ENCODE peak calls at places on chromosomes 1 and 21, in five cellular contexts. J is neural progenitor cell, U is B cell, D is brain microvascular endothelial cell, Z is mesothelial cell of epicardium. I is an unnamed sample.

GRCh38 chr1:235632538-235633219 is 16.9 kb downstream of the GNG4 start:
- DNase-seq in J (peak), U (no peak), D (peak), Z (no peak), I (no peak)

GRCh38 chr1:243745361-243745760 is 104.7 kb downstream of the AKT3 start:
- DNase-seq in J (no peak), U (no peak), D (peak), Z (no peak), I (no peak)

GRCh38 chr1:155729031-155729898 is 40.4 kb downstream of the DAP3 start:
- DNase-seq in J (peak), U (peak), D (peak), Z (peak), I (peak)

GRCh38 chr1:174872615-174873058 is 127.1 kb upstream of the CACYBP start:
- DNase-seq in J (no peak), U (peak), D (peak), Z (no peak), I (no peak)

GRCh38 chr1:64387382-64388066 is 82.4 kb upstream of the CACHD1 start:
- DNase-seq in J (no peak), U (no peak), D (no peak), Z (no peak), I (no peak)

GRCh38 chr1:228205526-228206436 is 2.1 kb upstream of the OBSCN start:
- DNase-seq in J (no peak), U (no peak), D (no peak), Z (no peak), I (no peak)

GRCh38 chr1:159862031-159862430 is 426 bp downstream of the VSIG8 start:
- DNase-seq in J (no peak), U (no peak), D (no peak), Z (no peak), I (no peak)

GRCh38 chr1:167312871-167313270 is 92.2 kb downstream of the POU2F1 start:
- DNase-seq in J (no peak), U (no peak), D (no peak), Z (no peak), I (no peak)

GRCh38 chr1:50416150-50416527 is 7.1 kb downstream of the DMRTA2 start:
- DNase-seq in J (peak), U (no peak), D (no peak), Z (no peak), I (no peak)

GRCh38 chr21:42193131-42193671 is 25.7 kb upstream of the ABCG1 start:
- DNase-seq in J (no peak), U (no peak), D (peak), Z (no peak), I (no peak)

GRCh38 chr1:227779021-227779441 is 36.4 kb upstream of the PRSS38 start:
- DNase-seq in J (no peak), U (no peak), D (no peak), Z (peak), I (no peak)

GRCh38 chr1:81801032-81801833 is 499 bp downstream of the ADGRL2 start:
- DNase-seq in J (peak), U (peak), D (peak), Z (peak), I (no peak)

GRCh38 chr1:69572921-69573320 is 5.2 kb downstream of the LRRC7 start:
- DNase-seq in J (no peak), U (no peak), D (no peak), Z (no peak), I (no peak)

GRCh38 chr1:94621392-94621791 is 79.8 kb upstream of the F3 start:
- DNase-seq in J (no peak), U (no peak), D (no peak), Z (peak), I (no peak)

GRCh38 chr1:37691497-37692077 is 729 bp upstream of the CDCA8 start:
- DNase-seq in J (peak), U (peak), D (peak), Z (peak), I (peak)

GRCh38 chr1:245001252-245001651 is 136.9 kb upstream of the HNRNPU start:
- DNase-seq in J (no peak), U (no peak), D (no peak), Z (no peak), I (no peak)

GRCh38 chr1:36561365-36561731 is 78.6 kb upstream of the CSF3R start:
- DNase-seq in J (no peak), U (no peak), D (no peak), Z (peak), I (no peak)

GRCh38 chr1:204673217-204673608 is 12.3 kb downstream of the LRRN2 start:
- DNase-seq in J (no peak), U (no peak), D (no peak), Z (no peak), I (no peak)

GRCh38 chr1:167599839-167600581 is 30.0 kb upstream of the RCSD1 start:
- DNase-seq in J (no peak), U (peak), D (peak), Z (no peak), I (no peak)

GRCh38 chr1:193069748-193070394 is 10.5 kb downstream of the RO60 start:
- DNase-seq in J (peak), U (peak), D (no peak), Z (no peak), I (no peak)
- TF ChIP-seq CTCF in J (peak), U (peak), D (peak), Z (peak), I (no peak)

GRCh38 chr1:187264995-187265602 is 436.4 kb downstream of the PLA2G4A start:
- DNase-seq in J (peak), U (no peak), D (peak), Z (peak), I (no peak)
- TF ChIP-seq CTCF in J (peak), U (no peak), D (peak), Z (no peak), I (no peak)

GRCh38 chr1:67556297-67556900 is 126.2 kb upstream of the SERBP1 start:
- DNase-seq in J (no peak), U (no peak), D (no peak), Z (no peak), I (no peak)

GRCh38 chr1:67555487-67556296 is 125.5 kb upstream of the SERBP1 start:
- DNase-seq in J (no peak), U (no peak), D (no peak), Z (peak), I (no peak)

GRCh38 chr1:67551375-67551774 is 121.2 kb upstream of the SERBP1 start:
- DNase-seq in J (no peak), U (no peak), D (no peak), Z (no peak), I (no peak)

GRCh38 chr1:67557731-67558448 is 127.1 kb upstream of the GADD45A start:
- DNase-seq in J (no peak), U (no peak), D (no peak), Z (no peak), I (no peak)

DNA sequence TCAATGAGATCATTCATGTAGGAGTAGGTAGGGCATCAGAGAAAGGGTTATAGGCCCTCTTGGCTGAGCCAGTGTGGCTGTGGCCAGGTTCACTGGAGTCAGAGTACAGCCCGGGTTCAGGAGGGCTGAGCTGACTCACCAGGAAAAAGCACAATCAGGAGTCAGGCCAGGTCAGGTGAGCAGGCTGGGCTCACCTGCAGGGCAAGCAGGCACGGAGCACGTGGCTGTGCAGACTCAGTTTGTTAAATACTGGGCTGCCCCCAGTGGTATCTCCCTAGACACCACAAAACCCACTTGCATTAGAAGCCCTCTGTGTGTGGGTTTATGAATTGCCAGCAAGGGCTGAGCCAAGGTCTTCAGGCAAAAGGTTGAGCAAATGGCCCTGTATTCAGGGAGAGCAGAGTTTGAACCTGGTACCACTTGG is 122.1 kb upstream of the SERBP1 start:
- DNase-seq in J (no peak), U (no peak), D (no peak), Z (no peak), I (no peak)
- TF ChIP-seq CTCF in J (no peak), U (no peak), D (peak), Z (no peak), I (no peak)

GRCh38 chr1:39507230-39507928 is 15.9 kb downstream of the BMP8A start:
- DNase-seq in J (peak), U (no peak), D (no peak), Z (no peak), I (no peak)
- TF ChIP-seq CTCF in J (peak), U (no peak), D (peak), Z (no peak), I (no peak)

DNA sequence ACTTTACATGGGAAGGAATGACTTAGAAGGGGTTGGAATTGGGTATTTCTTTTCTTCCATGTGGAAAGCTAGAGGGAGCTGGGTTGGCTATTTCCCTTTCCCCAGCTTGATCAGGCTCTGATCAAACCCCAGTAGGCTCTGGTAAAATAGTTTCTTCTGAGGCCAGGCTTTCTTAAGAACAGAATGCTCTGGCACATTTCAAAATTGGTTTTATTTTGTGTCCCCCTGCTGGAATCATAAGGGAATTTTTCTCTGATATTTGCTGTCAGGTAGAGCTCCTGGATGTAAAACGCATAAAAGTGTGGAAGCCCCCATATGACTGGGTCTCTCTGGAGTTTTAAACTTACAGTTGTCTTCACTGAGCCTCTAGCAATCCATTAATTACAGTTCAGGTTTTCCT is 17.1 kb upstream of the APOBEC4 start:
- DNase-seq in J (no peak), U (no peak), D (no peak), Z (no peak), I (no peak)
- TF ChIP-seq CTCF in J (no peak), U (no peak), D (peak), Z (peak), I (no peak)

GRCh38 chr1:168731244-168731643 is 2.2 kb upstream of the DPT start:
- DNase-seq in J (no peak), U (no peak), D (no peak), Z (no peak), I (no peak)
- TF ChIP-seq CTCF in J (no peak), U (no peak), D (no peak), Z (no peak), I (no peak)

GRCh38 chr1:176252191-176252590 is 45.1 kb upstream of the COP1 start:
- DNase-seq in J (no peak), U (no peak), D (no peak), Z (no peak), I (no peak)
- TF ChIP-seq CTCF in J (no peak), U (no peak), D (no peak), Z (no peak), I (no peak)

GRCh38 chr1:47192458-47193384 is 2.9 kb upstream of the PDZK1IP1 start:
- DNase-seq in J (peak), U (peak), D (peak), Z (peak), I (peak)
- TF ChIP-seq CTCF in J (peak), U (peak), D (peak), Z (peak), I (peak)